ENCODE peak calls at places on chromosomes 16 and 17, in seven cellular contexts. Q, X, A, F, E, G and Z are unnamed samples.

GRCh38 chr16:84718-85452 is 6.9 kb downstream of the MPG start:
- DNase-seq in Q (peak), X (no peak), A (peak), F (no peak), E (no peak), G (peak), Z (no peak)

GRCh38 chr17:6162892-6163291 is 92.7 kb downstream of the WSCD1 start:
- DNase-seq in Q (no peak), X (peak), A (no peak), F (no peak), E (no peak), G (no peak), Z (no peak)

GRCh38 chr16:68612996-68613395 is 32.1 kb upstream of the CDH3 start:
- DNase-seq in Q (no peak), X (no peak), A (no peak), F (no peak), E (no peak), G (no peak), Z (no peak)

GRCh38 chr17:68532826-68533225 is 20.6 kb downstream of the PRKAR1A start:
- DNase-seq in Q (no peak), X (no peak), A (no peak), F (no peak), E (no peak), G (no peak), Z (no peak)

GRCh38 chr16:64809876-64810629 is 311.8 kb downstream of the CDH11 start:
- DNase-seq in Q (no peak), X (no peak), A (no peak), F (no peak), E (no peak), G (no peak), Z (no peak)

GRCh38 chr16:84247844-84248243 is 8.0 kb upstream of the KCNG4 start:
- DNase-seq in Q (no peak), X (no peak), A (no peak), F (no peak), E (no peak), G (no peak), Z (no peak)

GRCh38 chr16:20735504-20735903 is 6.1 kb downstream of the THUMPD1 start:
- DNase-seq in Q (no peak), X (no peak), A (no peak), F (no peak), E (no peak), G (no peak), Z (no peak)

GRCh38 chr17:6476834-6477210 is 32.6 kb downstream of the PIMREG start:
- DNase-seq in Q (no peak), X (peak), A (no peak), F (no peak), E (no peak), G (no peak), Z (no peak)

GRCh38 chr16:27228621-27229501 is 25.5 kb downstream of the KDM8 start:
- DNase-seq in Q (peak), X (peak), A (no peak), F (no peak), E (no peak), G (peak), Z (peak)

GRCh38 chr17:79098282-79098867 is 23.8 kb downstream of the ENGASE start:
- DNase-seq in Q (no peak), X (no peak), A (no peak), F (no peak), E (no peak), G (no peak), Z (no peak)

GRCh38 chr16:66605177-66605999 is 884 bp downstream of the CMTM3 start:
- DNase-seq in Q (peak), X (peak), A (no peak), F (peak), E (no peak), G (peak), Z (peak)

GRCh38 chr17:29622337-29623282 is at the start of gene CORO6:
- DNase-seq in Q (peak), X (peak), A (no peak), F (peak), E (no peak), G (no peak), Z (peak)

GRCh38 chr17:19904412-19904811 is 36.7 kb upstream of the ULK2 start:
- DNase-seq in Q (no peak), X (no peak), A (no peak), F (no peak), E (no peak), G (no peak), Z (no peak)

GRCh38 chr16:19605701-19606100 is 50.2 kb downstream of the VPS35L start:
- DNase-seq in Q (no peak), X (no peak), A (no peak), F (no peak), E (no peak), G (no peak), Z (no peak)

GRCh38 chr16:71520550-71520949 is 5.7 kb upstream of the CHST4 start:
- DNase-seq in Q (no peak), X (no peak), A (no peak), F (no peak), E (no peak), G (no peak), Z (no peak)

GRCh38 chr16:71524566-71525553 is 1.4 kb upstream of the CHST4 start:
- DNase-seq in Q (no peak), X (no peak), A (no peak), F (no peak), E (no peak), G (no peak), Z (no peak)

GRCh38 chr16:71528863-71529262 is 2.6 kb downstream of the CHST4 start:
- DNase-seq in Q (no peak), X (no peak), A (no peak), F (no peak), E (no peak), G (no peak), Z (no peak)

GRCh38 chr16:71528257-71528656 is 2.0 kb downstream of the CHST4 start:
- DNase-seq in Q (no peak), X (no peak), A (no peak), F (no peak), E (no peak), G (no peak), Z (no peak)

DNA sequence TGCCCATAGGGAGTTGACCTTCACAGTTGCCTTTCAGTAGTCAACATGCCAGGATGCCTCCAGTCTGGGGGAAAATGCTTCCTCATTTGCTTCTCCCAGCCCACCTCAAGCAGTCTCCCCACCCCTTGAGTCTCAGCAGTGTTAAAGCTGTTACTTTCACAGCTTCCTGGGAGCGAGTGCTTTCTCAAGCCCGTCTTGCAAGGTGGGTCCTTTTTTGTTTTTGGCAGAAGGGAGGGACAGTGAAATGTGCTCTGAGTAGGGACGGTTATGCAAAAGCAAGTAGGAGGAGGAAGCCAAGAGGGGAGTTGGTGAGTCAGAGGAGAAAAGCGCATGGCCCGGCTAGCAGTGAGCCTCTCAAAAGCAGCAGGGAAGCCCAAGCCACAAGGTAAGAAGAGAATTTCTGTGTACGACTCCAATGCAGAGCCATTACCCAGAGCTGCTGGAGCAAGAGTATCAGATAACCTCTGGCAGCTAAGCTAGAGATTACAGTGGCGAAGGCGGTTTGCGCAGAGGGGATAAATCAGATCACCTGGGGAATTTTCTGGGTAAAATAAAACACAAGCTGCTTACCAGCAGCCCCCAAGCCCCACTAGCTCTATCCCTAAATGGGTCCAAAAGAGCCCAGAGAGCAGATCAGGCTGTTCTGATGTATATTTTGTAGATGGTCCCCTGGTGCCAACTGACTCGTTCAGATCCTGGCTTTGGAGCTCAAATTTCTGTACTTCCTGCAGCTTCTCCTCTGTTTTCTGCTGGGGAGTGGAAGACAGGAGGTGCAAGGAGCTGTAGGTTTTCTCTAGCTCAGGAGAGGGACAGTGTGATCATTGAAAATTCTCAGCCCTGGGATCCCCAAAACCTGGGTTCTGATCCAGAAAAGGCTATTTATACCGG is at the start of gene CHST4:
- DNase-seq in Q (no peak), X (peak), A (peak), F (no peak), E (peak), G (no peak), Z (peak)
- H3K27ac ChIP-seq in Q (no peak), X (no peak), A (no peak), F (no peak), E (no peak), G (no peak), Z (peak)

GRCh38 chr17:50365649-50366393 is 7.2 kb downstream of the MRPL27 start:
- DNase-seq in Q (no peak), X (no peak), A (no peak), F (no peak), E (no peak), G (no peak), Z (no peak)

GRCh38 chr17:50363217-50364060 is 9.5 kb downstream of the MRPL27 start:
- DNase-seq in Q (peak), X (peak), A (no peak), F (peak), E (no peak), G (no peak), Z (no peak)

GRCh38 chr17:50365165-50365564 is 7.8 kb downstream of the MRPL27 start:
- DNase-seq in Q (no peak), X (no peak), A (no peak), F (no peak), E (no peak), G (no peak), Z (no peak)

GRCh38 chr17:50364061-50364458 is 8.9 kb downstream of the MRPL27 start:
- DNase-seq in Q (peak), X (no peak), A (no peak), F (no peak), E (no peak), G (no peak), Z (no peak)

DNA sequence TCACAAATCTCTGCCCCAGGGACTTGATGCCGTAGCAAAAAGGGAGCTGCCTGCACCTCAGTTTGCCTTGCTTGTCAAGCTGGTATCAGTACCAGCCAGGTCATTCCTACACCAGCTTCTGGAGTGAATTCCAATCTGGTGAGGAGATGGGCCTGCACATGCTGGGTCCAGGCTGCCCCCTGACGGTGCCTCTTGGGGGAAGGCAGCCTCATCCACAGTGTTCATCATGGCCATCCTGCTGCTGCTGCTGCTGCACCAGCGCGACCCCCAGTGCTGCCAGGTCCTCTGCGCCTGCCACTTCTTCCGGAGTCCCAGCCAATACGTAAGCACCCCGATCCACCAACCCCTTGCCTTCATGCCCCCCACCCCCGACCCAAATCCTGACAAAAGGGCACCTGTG is 8.3 kb downstream of the MRPL27 start:
- DNase-seq in Q (no peak), X (no peak), A (peak), F (no peak), E (no peak), G (no peak), Z (no peak)
- TF ChIP-seq CTCF in Q (no peak), X (no peak), A (peak), F (peak), E (no peak), G (no peak), Z (no peak)

GRCh38 chr17:59711936-59712335 is 4.5 kb downstream of the VMP1 start:
- DNase-seq in Q (no peak), X (no peak), A (no peak), F (no peak), E (no peak), G (no peak), Z (no peak)

GRCh38 chr17:59712856-59713255 is 5.4 kb downstream of the VMP1 start:
- DNase-seq in Q (no peak), X (no peak), A (no peak), F (no peak), E (no peak), G (no peak), Z (no peak)

GRCh38 chr17:59707182-59707970 is at the start of the genes PTRH2 and VMP1:
- DNase-seq in Q (peak), X (peak), A (peak), F (peak), E (peak), G (peak), Z (peak)

GRCh38 chr17:59706900-59707181 is 389 bp downstream of the PTRH2 start:
- DNase-seq in Q (no peak), X (no peak), A (no peak), F (no peak), E (no peak), G (no peak), Z (no peak)

DNA sequence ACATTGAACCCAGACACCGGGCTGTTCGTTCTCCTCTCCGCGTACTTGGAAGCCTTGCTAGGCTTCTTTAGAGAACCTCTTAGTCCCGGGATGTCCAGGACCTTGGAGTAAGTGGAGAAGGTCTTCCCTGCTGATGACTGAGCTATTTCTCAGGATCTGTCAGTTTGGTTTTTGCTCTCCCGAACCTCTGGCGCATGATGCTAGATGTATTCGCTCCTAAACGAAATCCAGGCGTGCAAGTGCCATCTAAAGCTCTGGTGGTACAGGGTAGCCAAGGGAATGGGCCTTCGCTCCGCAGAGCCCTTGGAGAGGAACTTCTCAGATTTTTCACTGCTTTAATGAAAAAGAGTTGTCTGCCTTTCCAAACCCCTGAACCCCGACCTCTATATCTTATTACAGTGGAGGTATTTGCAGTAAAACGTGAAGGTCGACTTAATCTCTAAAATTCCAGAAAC is 544 bp downstream of the VMP1 start:
- DNase-seq in Q (no peak), X (peak), A (no peak), F (no peak), E (no peak), G (no peak), Z (no peak)
- H3K4me3 ChIP-seq in Q (peak), X (peak), A (peak), F (peak), E (peak), G (peak), Z (peak)

DNA sequence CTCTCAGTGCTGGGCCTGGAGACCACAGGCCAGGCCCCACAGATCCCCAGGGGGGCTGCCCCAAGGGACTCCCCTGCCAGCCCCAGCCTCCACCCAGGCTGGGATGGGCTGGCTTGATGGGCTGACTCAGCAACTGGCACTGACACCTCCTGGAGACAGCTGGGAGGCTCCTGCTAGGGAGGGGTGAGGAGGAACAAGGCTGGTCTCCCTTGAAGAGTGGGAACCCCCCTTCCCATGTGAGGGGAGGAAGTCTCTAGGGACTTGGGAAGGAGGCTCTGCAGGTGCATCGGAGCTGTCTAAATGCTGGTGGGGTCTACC is 10.4 kb downstream of the NHERF1 start:
- DNase-seq in Q (no peak), X (no peak), A (no peak), F (peak), E (peak), G (no peak), Z (peak)
- H3K27ac ChIP-seq in Q (no peak), X (no peak), A (no peak), F (peak), E (peak), G (no peak), Z (peak)

DNA sequence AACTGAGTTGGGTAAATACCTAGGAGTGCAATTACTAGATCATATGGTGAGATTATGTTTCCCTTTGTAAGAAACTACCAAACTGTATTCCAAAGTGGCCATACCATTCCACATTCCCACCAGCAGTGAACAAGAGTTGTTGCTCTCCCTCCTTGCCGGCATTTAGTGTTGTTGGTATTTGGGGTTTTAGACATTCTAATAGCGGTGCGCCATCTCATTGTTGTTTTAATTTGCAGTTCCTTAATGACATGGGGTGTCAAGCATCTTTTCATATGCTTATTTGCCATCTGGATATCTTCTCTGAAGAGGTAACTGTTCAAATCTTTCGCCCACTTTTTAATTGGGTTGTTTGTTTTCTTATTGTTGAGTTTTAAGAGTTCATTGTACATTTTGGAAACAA is 164.2 kb upstream of the LHX1 start:
- DNase-seq in Q (no peak), X (no peak), A (no peak), F (no peak), E (no peak), G (no peak), Z (no peak)
- TF ChIP-seq CTCF in Q (no peak), X (no peak), A (no peak), F (no peak), E (no peak), G (no peak), Z (no peak)

GRCh38 chr17:4597975-4598374 is 13.6 kb downstream of the SMTNL2 start:
- DNase-seq in Q (peak), X (no peak), A (no peak), F (peak), E (no peak), G (no peak), Z (no peak)

GRCh38 chr17:4601326-4601725 is 17.0 kb downstream of the SMTNL2 start:
- DNase-seq in Q (peak), X (no peak), A (no peak), F (no peak), E (no peak), G (no peak), Z (no peak)

GRCh38 chr17:4598776-4599504 is 14.6 kb downstream of the SMTNL2 start:
- DNase-seq in Q (peak), X (peak), A (no peak), F (peak), E (no peak), G (peak), Z (no peak)

GRCh38 chr17:4600563-4600962 is 16.2 kb downstream of the SMTNL2 start:
- DNase-seq in Q (peak), X (peak), A (no peak), F (peak), E (no peak), G (peak), Z (peak)

DNA sequence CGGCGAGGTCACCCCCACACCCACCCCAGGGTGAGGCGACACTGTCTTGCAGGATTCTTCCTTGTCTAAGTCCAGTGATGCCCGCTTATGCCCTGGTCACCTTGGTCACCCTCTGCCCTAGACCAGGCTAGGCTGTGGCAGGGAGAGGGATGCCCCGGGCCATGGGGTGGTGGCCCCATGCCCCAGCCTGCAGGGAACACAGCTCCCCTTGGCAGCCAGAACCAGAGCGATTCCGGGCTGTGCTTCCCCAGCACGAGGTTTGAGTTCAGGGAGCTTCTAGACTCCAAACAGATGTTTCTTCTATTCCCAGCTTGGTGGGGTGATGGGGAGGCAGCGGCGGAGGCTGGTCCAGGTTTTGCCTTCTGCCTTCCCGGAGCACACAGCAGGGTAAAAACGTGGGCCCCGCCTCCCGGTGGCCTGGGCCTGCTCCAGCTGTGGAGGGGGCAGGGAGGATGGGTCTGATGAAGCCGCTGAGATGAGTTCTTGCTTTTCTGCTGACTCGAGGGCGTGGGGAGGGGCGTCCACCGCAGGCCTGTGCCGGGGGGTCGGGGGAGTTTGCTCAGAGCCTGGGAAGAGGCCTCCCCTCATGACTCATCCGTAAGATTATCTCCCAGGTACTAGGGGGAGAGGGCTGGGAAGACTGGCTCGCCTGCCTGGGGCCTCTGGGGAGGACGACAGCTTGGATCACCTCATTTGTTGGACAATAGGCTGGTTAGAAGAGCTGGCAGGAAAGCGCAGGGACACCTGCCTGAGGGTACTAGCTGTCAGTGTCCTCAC is 15.4 kb downstream of the SMTNL2 start:
- DNase-seq in Q (peak), X (peak), A (no peak), F (peak), E (no peak), G (no peak), Z (peak)
- H3K4me3 ChIP-seq in Q (peak), X (no peak), A (no peak), F (no peak), E (no peak), G (no peak), Z (no peak)

DNA sequence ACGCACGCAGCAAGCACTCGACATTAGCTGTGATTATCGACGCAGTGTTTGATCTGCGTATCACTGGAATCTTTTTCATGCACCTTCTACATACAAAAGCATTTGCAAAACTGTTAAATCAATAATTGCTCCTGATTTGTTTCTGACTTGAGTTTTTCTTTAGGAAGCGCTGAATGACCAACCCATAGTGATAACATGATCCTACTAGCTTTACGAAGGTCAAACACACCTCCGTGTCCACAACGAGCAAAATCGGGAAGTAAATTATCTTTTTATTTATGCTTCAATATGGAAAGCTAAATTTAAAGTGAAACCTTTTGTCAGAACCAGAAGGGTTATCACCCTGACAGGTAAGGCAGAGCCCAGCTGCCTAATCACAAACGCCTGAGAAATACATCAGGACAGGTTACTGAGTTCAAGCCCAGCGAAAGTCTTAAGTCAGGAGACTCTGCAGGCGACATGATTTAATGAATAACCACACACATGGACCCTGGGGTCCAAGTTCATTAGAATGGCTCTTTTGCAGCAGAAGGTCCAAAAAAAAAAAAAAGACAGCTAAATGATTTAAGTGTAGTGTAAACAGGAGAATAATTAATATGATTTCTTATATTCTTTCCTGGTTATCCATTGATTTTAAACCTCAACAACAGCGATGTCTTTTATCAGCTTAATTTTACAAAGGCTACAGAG is 104.2 kb downstream of the ADCY9 start:
- DNase-seq in Q (no peak), X (no peak), A (no peak), F (no peak), E (no peak), G (no peak), Z (no peak)
- H3K27ac ChIP-seq in Q (no peak), X (no peak), A (no peak), F (no peak), E (no peak), G (no peak), Z (no peak)